ENCODE peak calls at places on chromosomes 4 and X, in seven cellular contexts. J, D, T, R, U, V and B are unnamed samples.

GRCh38 chrX:152821145-152821765 is 9.3 kb downstream of the CETN2 start:
- DNase-seq in D (peak), V (no peak), J (no peak), T (peak), U (no peak), R (no peak), B (no peak)

GRCh38 chr4:124427095-124427767 is 285.3 kb downstream of the ANKRD50 start:
- DNase-seq in R (no peak), V (no peak), D (no peak), T (peak), J (no peak), U (no peak), B (no peak)

GRCh38 chrX:41085883-41086626 is 810 bp downstream of the USP9X start:
- DNase-seq in J (peak), U (peak), D (no peak), V (peak), R (peak), T (peak), B (peak)

GRCh38 chr4:53364624-53365023 is 1.2 kb downstream of the SCFD2 start:
- DNase-seq in R (no peak), U (no peak), D (no peak), T (no peak), V (no peak), J (no peak), B (no peak)

GRCh38 chr4:27357283-27357682 is 496.6 kb downstream of the STIM2 start:
- DNase-seq in J (no peak), V (no peak), U (no peak), R (no peak), D (no peak), T (peak), B (peak)

GRCh38 chr4:170247585-170247984 is 157.8 kb upstream of the AADAT start:
- DNase-seq in V (no peak), U (no peak), J (no peak), R (no peak), D (no peak), T (no peak), B (no peak)

GRCh38 chr4:168021666-168022065 is 70.7 kb upstream of the ANXA10 start:
- DNase-seq in J (no peak), V (no peak), U (no peak), T (peak), R (no peak), D (no peak), B (no peak)

GRCh38 chrX:155662297-155662696 is 49.5 kb upstream of the TMLHE start:
- DNase-seq in T (peak), J (no peak), V (no peak), D (no peak), U (no peak), R (no peak), B (no peak)

GRCh38 chrX:53398216-53398615 is 24.2 kb downstream of the SMC1A start:
- DNase-seq in T (no peak), R (no peak), D (no peak), J (no peak), V (no peak), U (no peak), B (no peak)

GRCh38 chr4:10106421-10107039 is 10.1 kb downstream of the WDR1 start:
- DNase-seq in R (no peak), D (no peak), T (peak), J (peak), V (peak), U (no peak), B (no peak)

GRCh38 chr4:52780206-52780605 is 29.0 kb upstream of the ERVMER34-1 start:
- DNase-seq in V (no peak), J (no peak), R (no peak), D (no peak), U (no peak), T (peak), B (no peak)

GRCh38 chr4:138223191-138223910 is 18.8 kb downstream of the SLC7A11 start:
- DNase-seq in R (no peak), T (no peak), U (no peak), J (no peak), V (no peak), D (peak), B (no peak)

GRCh38 chrX:108178099-108178498 is 86.5 kb downstream of the ATG4A start:
- DNase-seq in D (no peak), T (no peak), J (no peak), V (no peak), U (no peak), R (no peak), B (no peak)

GRCh38 chr4:175622887-175623286 is 189.2 kb downstream of the GPM6A start:
- DNase-seq in J (no peak), U (no peak), V (no peak), T (no peak), D (no peak), R (no peak), B (peak)

GRCh38 chr4:125368161-125368560 is 53.4 kb downstream of the FAT4 start:
- DNase-seq in D (no peak), R (no peak), J (no peak), T (peak), U (no peak), V (no peak), B (no peak)

GRCh38 chr4:24924309-24924781 is 11.5 kb upstream of the CCDC149 start:
- DNase-seq in U (no peak), R (no peak), D (no peak), T (peak), V (peak), J (no peak), B (no peak)

GRCh38 chrX:103878466-103879151 is 46.6 kb upstream of the RAB9B start:
- DNase-seq in V (no peak), U (no peak), J (no peak), D (no peak), R (no peak), T (peak), B (no peak)

GRCh38 chr4:23779839-23780238 is 110.0 kb downstream of the PPARGC1A start:
- DNase-seq in T (no peak), V (no peak), J (no peak), D (no peak), R (no peak), U (no peak), B (no peak)

GRCh38 chr4:118265312-118266144 is 87.3 kb downstream of the PRSS12 start:
- DNase-seq in U (peak), J (no peak), R (no peak), V (peak), D (peak), T (no peak), B (no peak)

GRCh38 chr4:168451331-168451730 is 29.0 kb downstream of the DDX60L start:
- DNase-seq in U (no peak), T (peak), V (no peak), J (no peak), R (no peak), D (no peak), B (no peak)

GRCh38 chr4:30722916-30723270 is 2.7 kb downstream of the PCDH7 start:
- DNase-seq in D (peak), R (no peak), T (no peak), J (no peak), V (no peak), U (no peak), B (no peak)

GRCh38 chrX:9231491-9231890 is 197.6 kb upstream of the FAM9B start:
- DNase-seq in R (no peak), D (no peak), T (peak), V (no peak), U (no peak), J (no peak), B (no peak)

GRCh38 chrX:110317079-110317819 is 636 bp downstream of the AMMECR1 start:
- DNase-seq in T (peak), R (no peak), U (no peak), J (peak), D (no peak), V (peak), B (peak)

GRCh38 chrX:11040976-11041375 is 70.2 kb upstream of the HCCS start:
- DNase-seq in R (no peak), U (no peak), J (no peak), V (no peak), T (no peak), D (no peak), B (no peak)

GRCh38 chr4:128355301-128355700 is 67.7 kb upstream of the PGRMC2 start:
- DNase-seq in R (no peak), T (peak), J (no peak), U (no peak), V (no peak), D (no peak), B (no peak)

GRCh38 chr4:187017156-187017555 is 293.5 kb upstream of the FAT1 start:
- DNase-seq in R (no peak), D (no peak), U (no peak), J (no peak), T (no peak), V (no peak), B (no peak)

GRCh38 chr4:189313064-189313463 is 627.6 kb upstream of the FRG1 start:
- DNase-seq in T (no peak), R (no peak), U (no peak), D (no peak), V (no peak), J (no peak), B (no peak)

GRCh38 chr4:121272526-121272925 is 108.3 kb downstream of the QRFPR start:
- DNase-seq in V (no peak), U (no peak), R (no peak), D (no peak), T (peak), J (no peak), B (no peak)

GRCh38 chr4:25792200-25792791 is 70.5 kb downstream of the SEL1L3 start:
- DNase-seq in J (no peak), V (no peak), D (peak), U (no peak), R (no peak), T (peak), B (no peak)

GRCh38 chr4:181008164-181008563 is 1235.0 kb upstream of the TENM3 start:
- DNase-seq in J (no peak), R (no peak), V (no peak), U (no peak), D (no peak), T (no peak), B (no peak)

GRCh38 chr4:68499021-68499420 is 51.8 kb downstream of the TMPRSS11E start:
- DNase-seq in U (no peak), D (no peak), V (no peak), R (no peak), J (no peak), T (no peak), B (no peak)

GRCh38 chr4:123649644-123650356 is 253.2 kb downstream of the SPRY1 start:
- DNase-seq in R (no peak), T (peak), U (peak), J (no peak), V (no peak), D (peak), B (no peak)

GRCh38 chr4:152328595-152328994 is 207.3 kb downstream of the FBXW7 start:
- DNase-seq in J (no peak), D (no peak), V (no peak), R (no peak), U (no peak), T (peak), B (no peak)

GRCh38 chr4:111234939-111235338 is 612.1 kb upstream of the PITX2 start:
- DNase-seq in D (no peak), T (no peak), J (no peak), U (no peak), R (no peak), V (no peak), B (no peak)

GRCh38 chrX:43976216-43976615 is 3.0 kb upstream of the NDP start:
- DNase-seq in U (no peak), R (no peak), D (no peak), J (no peak), V (no peak), T (no peak), B (no peak)

GRCh38 chr4:1500231-1500965 is 94.2 kb upstream of the NKX1-1 start:
- DNase-seq in D (no peak), U (no peak), T (no peak), R (no peak), V (peak), J (no peak), B (no peak)